ENCODE peak calls at places on chromosomes 16 and 17, in eight cellular contexts. Q is AG04450, P is AG09309, Z is neural progenitor cell, U is upper lobe of right lung, R is fibroblast of mammary gland, B is AG10803, G is left ventricle myocardium inferior. A is an unnamed sample.

GRCh38 chr16:89455692-89456091 is 34.7 kb downstream of the ANKRD11 start:
- DNase-seq in Q (no peak), P (no peak), Z (no peak), U (no peak), R (no peak), B (no peak), G (no peak), A (no peak)

GRCh38 chr17:61485067-61485775 is 33.0 kb downstream of the TBX4 start:
- DNase-seq in Q (no peak), P (no peak), Z (no peak), U (no peak), R (peak; percentile 19), B (no peak), G (no peak), A (no peak)

GRCh38 chr17:28379814-28380571 is 8.5 kb downstream of the SARM1 start:
- DNase-seq in Q (no peak), P (peak; percentile 73), Z (no peak), U (peak; percentile 37), R (peak; percentile 49), B (peak; percentile 50), G (no peak), A (no peak)

GRCh38 chr17:32275060-32276042 is 9.7 kb downstream of the RHBDL3 start:
- DNase-seq in Q (no peak), P (peak; percentile 40), Z (no peak), U (no peak), R (peak; percentile 89), B (peak; percentile 83), G (peak; percentile 46), A (peak; percentile 45)

GRCh38 chr17:75428775-75429469 is 23.4 kb upstream of the GRB2 start:
- DNase-seq in Q (peak; percentile 74), P (peak; percentile 64), Z (no peak), U (no peak), R (peak; percentile 84), B (peak; percentile 60), G (no peak), A (peak; percentile 80)

GRCh38 chr17:56098746-56099145 is 54.5 kb upstream of the ANKFN1 start:
- DNase-seq in Q (no peak), P (no peak), Z (no peak), U (no peak), R (no peak), B (no peak), G (no peak), A (no peak)

GRCh38 chr17:40462343-40463121 is 19.3 kb downstream of the IGFBP4 start:
- DNase-seq in Q (no peak), P (no peak), Z (no peak), U (no peak), R (peak; percentile 42), B (no peak), G (no peak), A (no peak)

GRCh38 chr16:212999-213398 is 16.2 kb downstream of the LUC7L start:
- DNase-seq in Q (no peak), P (no peak), Z (no peak), U (no peak), R (no peak), B (no peak), G (no peak), A (no peak)

GRCh38 chr17:41492771-41493170 is 3.1 kb upstream of the KRT36 start:
- DNase-seq in Q (no peak), P (no peak), Z (no peak), U (peak; percentile 53), R (peak; percentile 35), B (no peak), G (peak; percentile 30), A (peak; percentile 19)

GRCh38 chr16:56643080-56643778 is 4.8 kb downstream of the MT1A start:
- DNase-seq in Q (no peak), P (no peak), Z (peak; percentile 59), U (peak; percentile 90), R (peak; percentile 66), B (peak; percentile 38), G (peak; percentile 66), A (no peak)

GRCh38 chr16:89038221-89038721 is 55.4 kb upstream of the ACSF3 start:
- DNase-seq in Q (no peak), P (no peak), Z (no peak), U (no peak), R (no peak), B (no peak), G (no peak), A (no peak)

GRCh38 chr17:73786286-73786743 is 142.1 kb upstream of the SDK2 start:
- DNase-seq in Q (no peak), P (no peak), Z (peak; percentile 89), U (no peak), R (peak; percentile 50), B (no peak), G (no peak), A (no peak)

GRCh38 chr17:63496177-63496576 is 19.3 kb downstream of the ACE start:
- DNase-seq in Q (no peak), P (no peak), Z (no peak), U (no peak), R (no peak), B (no peak), G (no peak), A (no peak)

DNA sequence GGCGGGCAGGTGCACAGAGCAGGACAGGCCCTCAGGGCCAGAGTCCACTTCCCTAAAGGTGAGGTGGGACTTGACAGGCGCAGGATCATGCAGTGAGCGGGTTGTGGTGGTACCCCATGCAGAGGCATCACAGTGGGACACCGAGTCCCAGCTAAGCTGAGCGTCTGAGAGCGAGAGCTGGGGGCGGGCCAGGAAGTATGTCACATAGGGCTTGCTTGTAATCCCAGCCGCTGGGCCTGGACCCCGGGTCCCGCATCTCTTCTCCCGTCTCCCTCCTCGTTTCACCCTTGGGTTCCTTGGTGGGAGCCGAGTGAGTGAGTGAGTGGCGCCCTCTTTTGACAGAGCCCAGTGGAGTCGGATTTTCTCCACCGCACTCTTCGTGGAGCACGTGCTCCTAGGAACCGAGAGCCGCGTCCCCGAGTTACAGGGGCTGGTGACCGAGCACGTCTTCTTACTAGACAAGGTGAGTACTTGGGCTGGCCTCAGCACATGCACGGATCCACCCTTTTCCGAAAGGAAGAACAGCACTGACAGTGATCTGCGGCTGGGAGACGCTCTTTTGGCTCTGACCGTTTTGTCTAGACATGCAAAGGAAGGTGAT is 50.8 kb upstream of the ENDOV start:
- DNase-seq in Q (no peak), P (no peak), Z (peak; percentile 63), U (no peak), R (peak; percentile 12), B (no peak), G (no peak), A (no peak)
- TF ChIP-seq CTCF in Q (peak; percentile 20), P (peak; percentile 32), Z (peak; percentile 63), U (peak; percentile 19), R (peak; percentile 34), B (peak; percentile 25), G (peak; percentile 39), A (peak; percentile 42)

GRCh38 chr17:69373069-69373468 is 41.4 kb upstream of the MAP2K6 start:
- DNase-seq in Q (no peak), P (no peak), Z (no peak), U (no peak), R (no peak), B (no peak), G (no peak), A (no peak)
- H3K4me3 ChIP-seq in Q (no peak overlapping the region), P (no peak overlapping the region), Z (no peak overlapping the region), U (no peak overlapping the region), R (no peak overlapping the region), B (no peak overlapping the region), G (no peak overlapping the region), A (no peak overlapping the region)

GRCh38 chr16:70697601-70698170 is 11.8 kb upstream of the MTSS2 start:
- DNase-seq in Q (no peak), P (no peak), Z (no peak), U (no peak), R (no peak), B (peak; percentile 81), G (no peak), A (peak; percentile 49)
- TF ChIP-seq CTCF in Q (no peak), P (peak; percentile 27), Z (no peak), U (no peak), R (no peak), B (peak; percentile 32), G (no peak), A (peak; percentile 10)

GRCh38 chr16:85627835-85628556 is 14.9 kb downstream of the GSE1 start:
- DNase-seq in Q (no peak), P (no peak), Z (no peak), U (no peak), R (no peak), B (no peak), G (peak; percentile 57), A (no peak)

GRCh38 chr16:85631230-85631629 is 18.1 kb downstream of the GSE1 start:
- DNase-seq in Q (no peak), P (no peak), Z (no peak), U (no peak), R (no peak), B (no peak), G (no peak), A (no peak)

GRCh38 chr16:85628651-85629050 is 15.5 kb downstream of the GSE1 start:
- DNase-seq in Q (no peak), P (no peak), Z (no peak), U (no peak), R (no peak), B (no peak), G (no peak), A (no peak)

GRCh38 chr16:85629853-85630252 is 16.7 kb downstream of the GSE1 start:
- DNase-seq in Q (no peak), P (no peak), Z (no peak), U (no peak), R (no peak), B (no peak), G (no peak), A (no peak)

GRCh38 chr16:85629326-85629725 is 16.2 kb downstream of the GSE1 start:
- DNase-seq in Q (no peak), P (no peak), Z (no peak), U (no peak), R (no peak), B (no peak), G (peak; percentile 64), A (no peak)
- H3K4me3 ChIP-seq in Q (no peak overlapping the region), P (no peak overlapping the region), Z (no peak overlapping the region), U (no peak overlapping the region), R (no peak overlapping the region), B (no peak overlapping the region), G (no peak overlapping the region), A (no peak overlapping the region)

GRCh38 chr17:51319186-51319585 is 58.8 kb downstream of the UTP18 start:
- DNase-seq in Q (no peak), P (no peak), Z (no peak), U (no peak), R (no peak), B (no peak), G (no peak), A (no peak)

GRCh38 chr17:51325471-51325870 is 65.1 kb downstream of the UTP18 start:
- DNase-seq in Q (no peak), P (no peak), Z (no peak), U (no peak), R (no peak), B (no peak), G (no peak), A (no peak)

DNA sequence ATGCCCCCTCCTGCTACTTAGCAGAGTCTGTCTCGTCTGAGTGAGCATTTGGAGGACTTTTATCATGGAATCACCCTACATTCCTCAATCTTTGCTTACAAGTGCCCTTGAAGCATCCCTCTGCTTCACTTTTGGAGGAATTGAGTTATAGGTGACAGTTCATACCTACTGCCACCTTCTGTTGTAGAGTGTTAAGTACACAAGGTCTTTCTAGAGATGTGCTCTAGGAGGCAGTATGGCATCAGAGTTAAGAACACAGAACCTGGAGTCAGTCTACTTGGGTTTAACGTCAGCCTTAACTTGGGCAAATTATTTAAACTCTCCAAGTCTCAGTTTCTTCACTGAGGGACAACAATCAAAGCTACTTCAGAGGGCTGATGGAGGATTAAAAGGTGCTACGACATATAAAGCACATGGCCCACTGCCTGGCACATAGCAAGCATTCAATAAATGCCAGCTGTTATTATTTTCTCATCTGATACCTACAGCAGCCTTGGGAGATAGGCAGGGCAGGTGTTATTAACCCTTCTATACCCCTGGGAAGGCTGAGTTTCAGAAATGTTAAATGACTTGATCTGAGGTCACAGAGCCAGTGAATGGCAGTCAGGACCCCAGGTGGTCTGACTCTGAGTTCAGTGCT is 62.2 kb downstream of the UTP18 start:
- DNase-seq in Q (no peak), P (peak; percentile 3), Z (peak; percentile 70), U (no peak), R (peak; percentile 22), B (peak; percentile 14), G (no peak), A (no peak)
- TF ChIP-seq CTCF in Q (peak; percentile 21), P (peak; percentile 16), Z (peak; percentile 76), U (peak; percentile 14), R (peak; percentile 43), B (peak; percentile 36), G (peak; percentile 13), A (peak; percentile 32)

A was measured in astrocyte of the cerebellum.